ENCODE peak calls at places on chromosomes 4 and X, in nine cellular contexts. K is HCT116, I is brain microvascular endothelial cell, D is retinal pigment epithelial cell, C is astrocyte of the spinal cord, X is IMR-90, V is neural progenitor cell, N is cardiac muscle cell, G is stomach. O is an unnamed sample.

GRCh38 chrX:24259544-24260240 is 54.2 kb downstream of the SUPT20HL2 start:
- DNase-seq in I (peak), N (peak), C (peak), D (peak), G (no peak), V (peak), X (peak), K (peak), O (peak)

GRCh38 chr4:110091426-110091825 is 107.0 kb downstream of the ELOVL6 start:
- DNase-seq in G (no peak), N (no peak), K (peak), D (peak), X (peak), I (peak), V (no peak), C (peak), O (peak)

GRCh38 chr4:109645874-109646591 is 57.2 kb downstream of the CASP6 start:
- DNase-seq in X (no peak), N (peak), G (no peak), K (no peak), I (no peak), C (no peak), V (no peak), D (no peak), O (no peak)

GRCh38 chrX:103063918-103064434 is at the start of gene BEX1:
- DNase-seq in K (no peak), D (peak), N (peak), C (peak), G (peak), V (peak), X (no peak), I (peak), O (peak)

GRCh38 chrX:13029341-13029740 is 15.1 kb downstream of the FAM9C start:
- DNase-seq in K (no peak), N (no peak), I (peak), G (peak), V (no peak), X (peak), C (peak), D (no peak), O (peak)

GRCh38 chr4:74335341-74336019 is 27.2 kb downstream of the EPGN start:
- DNase-seq in G (no peak), C (no peak), K (no peak), V (no peak), X (no peak), N (no peak), I (no peak), D (no peak), O (no peak)

GRCh38 chr4:24857996-24858395 is 54.8 kb downstream of the CCDC149 start:
- DNase-seq in V (no peak), I (peak), G (no peak), D (peak), N (peak), K (no peak), C (peak), X (peak), O (peak)

GRCh38 chrX:154751669-154752271 is 893 bp upstream of the GAB3 start:
- DNase-seq in G (no peak), I (no peak), V (no peak), C (no peak), D (no peak), K (no peak), X (no peak), N (peak), O (no peak)

GRCh38 chr4:100984901-100985300 is 362.4 kb downstream of the PPP3CA start:
- DNase-seq in K (no peak), G (no peak), I (no peak), X (peak), N (no peak), C (peak), V (no peak), D (no peak), O (peak)

GRCh38 chr4:108072300-108072699 is 82.6 kb downstream of the HADH start:
- DNase-seq in C (no peak), N (no peak), I (no peak), G (no peak), V (no peak), X (no peak), K (no peak), D (no peak), O (no peak)

GRCh38 chrX:111431007-111431406 is 19.0 kb upstream of the DCX start:
- DNase-seq in K (no peak), V (no peak), X (no peak), N (no peak), C (no peak), G (no peak), D (no peak), I (no peak), O (no peak)

GRCh38 chr4:95045429-95045828 is 287.7 kb downstream of the BMPR1B start:
- DNase-seq in X (no peak), C (no peak), I (no peak), K (no peak), G (no peak), N (no peak), V (no peak), D (no peak), O (peak)

GRCh38 chrX:40266490-40267333 is 169.0 kb upstream of the BCOR start:
- DNase-seq in I (peak), C (peak), K (peak), N (peak), G (peak), D (no peak), V (peak), X (peak), O (peak)

GRCh38 chr4:185600801-185601200 is 65.5 kb upstream of the PDLIM3 start:
- DNase-seq in D (peak), N (no peak), K (no peak), G (no peak), C (no peak), X (no peak), I (no peak), V (no peak), O (no peak)

GRCh38 chrX:137651647-137652046 is 85.7 kb downstream of the ZIC3 start:
- DNase-seq in K (no peak), N (no peak), D (no peak), C (no peak), X (no peak), G (no peak), I (no peak), V (no peak), O (no peak)

GRCh38 chr4:85703098-85703497 is 228.1 kb downstream of the ARHGAP24 start:
- DNase-seq in I (no peak), K (no peak), X (no peak), V (no peak), G (no peak), C (no peak), N (no peak), D (no peak), O (peak)

GRCh38 chrX:41906515-41907165 is 16.7 kb downstream of the CASK start:
- DNase-seq in D (no peak), G (no peak), C (peak), N (no peak), X (no peak), I (no peak), V (no peak), K (peak), O (peak)

GRCh38 chr4:169620846-169621228 is 459 bp downstream of the CLCN3 start:
- DNase-seq in V (peak), X (no peak), I (peak), C (peak), D (no peak), K (no peak), G (no peak), N (peak), O (peak)

GRCh38 chr4:167100120-167100519 is 134.2 kb downstream of the SPOCK3 start:
- DNase-seq in X (no peak), N (peak), G (no peak), K (no peak), V (peak), I (peak), D (peak), C (peak), O (peak)

GRCh38 chr4:123624959-123625358 is 228.4 kb downstream of the SPRY1 start:
- DNase-seq in I (no peak), V (no peak), X (no peak), D (no peak), C (no peak), G (no peak), K (no peak), N (no peak), O (no peak)

GRCh38 chrX:77953708-77954107 is 15.7 kb downstream of the PGAM4 start:
- DNase-seq in D (peak), X (peak), C (peak), N (no peak), G (no peak), V (no peak), I (peak), K (no peak), O (peak)

GRCh38 chr4:156941940-156942548 is 29.6 kb downstream of the PDGFC start:
- DNase-seq in K (no peak), X (peak), D (peak), I (peak), V (peak), G (peak), N (peak), C (peak), O (peak)

GRCh38 chr4:37068580-37068979 is 176.0 kb upstream of the NWD2 start:
- DNase-seq in X (no peak), G (no peak), D (no peak), I (no peak), K (no peak), V (peak), N (no peak), C (no peak), O (no peak)

GRCh38 chrX:581066-581465 is 49.5 kb upstream of the SHOX start:
- DNase-seq in G (no peak), I (no peak), X (no peak), K (no peak), N (no peak), D (no peak), V (no peak), C (no peak), O (no peak)

GRCh38 chr4:156615066-156615514 is 356.5 kb downstream of the PDGFC start:
- DNase-seq in C (peak), V (no peak), N (no peak), I (peak), X (peak), G (no peak), D (no peak), K (no peak), O (peak)

GRCh38 chrX:108199691-108200090 is 108.1 kb downstream of the ATG4A start:
- DNase-seq in C (peak), N (peak), G (no peak), V (peak), I (peak), K (peak), X (peak), D (no peak), O (peak)

GRCh38 chrX:70354726-70355125 is 64.8 kb downstream of the KIF4A start:
- DNase-seq in X (no peak), I (no peak), N (no peak), K (no peak), D (no peak), G (no peak), V (no peak), C (no peak), O (no peak)

GRCh38 chrX:70769659-70770232 is 138.8 kb downstream of the TEX11 start:
- DNase-seq in K (no peak), G (no peak), X (peak), C (peak), D (no peak), V (no peak), I (no peak), N (no peak), O (peak)

GRCh38 chr4:76784237-76784636 is 113.7 kb downstream of the SOWAHB start:
- DNase-seq in V (peak), D (no peak), C (no peak), G (no peak), X (no peak), I (peak), K (no peak), N (no peak), O (peak)

GRCh38 chr4:39977489-39978377 is at the start of gene PDS5A:
- DNase-seq in G (peak), N (peak), K (peak), I (peak), V (peak), C (peak), D (peak), X (peak), O (peak)

GRCh38 chr4:69828828-69829227 is 31.1 kb downstream of the SULT1E1 start:
- DNase-seq in X (no peak), G (no peak), V (no peak), N (no peak), D (peak), K (no peak), I (peak), C (peak), O (peak)

GRCh38 chr4:69823048-69823447 is 36.9 kb downstream of the SULT1E1 start:
- DNase-seq in X (no peak), N (no peak), G (no peak), V (no peak), I (no peak), K (no peak), C (no peak), D (no peak), O (no peak)

GRCh38 chr4:69818060-69818639 is 41.8 kb downstream of the SULT1E1 start:
- DNase-seq in N (peak), C (no peak), V (no peak), I (no peak), X (no peak), D (no peak), K (no peak), G (no peak), O (no peak)

GRCh38 chr4:69822198-69822597 is 37.7 kb downstream of the SULT1E1 start:
- DNase-seq in I (no peak), C (no peak), D (no peak), X (no peak), N (no peak), K (no peak), G (no peak), V (no peak), O (no peak)

GRCh38 chr4:69823481-69824186 is 36.3 kb downstream of the SULT1E1 start:
- DNase-seq in N (no peak), K (peak), X (peak), V (peak), G (peak), I (peak), C (peak), D (no peak), O (peak)
- TF ChIP-seq CTCF in N (peak), K (peak), X (peak), V (peak), G (no peak), I (peak), C (peak), D (peak), O (peak)

GRCh38 chr4:47373174-47373573 is 90.3 kb downstream of the COMMD8 start:
- DNase-seq in I (no peak), D (no peak), G (no peak), N (no peak), V (no peak), K (no peak), X (no peak), C (no peak), O (no peak)

GRCh38 chr4:47374477-47374876 is 89.0 kb downstream of the COMMD8 start:
- DNase-seq in N (no peak), K (no peak), I (no peak), D (no peak), V (no peak), G (no peak), C (peak), X (peak), O (peak)

GRCh38 chr4:47368211-47368610 is 95.3 kb downstream of the COMMD8 start:
- DNase-seq in D (no peak), C (no peak), G (no peak), N (no peak), X (no peak), V (no peak), I (no peak), K (no peak), O (no peak)

GRCh38 chr4:47372561-47372960 is 90.9 kb downstream of the COMMD8 start:
- DNase-seq in C (no peak), G (no peak), N (no peak), I (no peak), X (peak), V (no peak), D (no peak), K (no peak), O (peak)

DNA sequence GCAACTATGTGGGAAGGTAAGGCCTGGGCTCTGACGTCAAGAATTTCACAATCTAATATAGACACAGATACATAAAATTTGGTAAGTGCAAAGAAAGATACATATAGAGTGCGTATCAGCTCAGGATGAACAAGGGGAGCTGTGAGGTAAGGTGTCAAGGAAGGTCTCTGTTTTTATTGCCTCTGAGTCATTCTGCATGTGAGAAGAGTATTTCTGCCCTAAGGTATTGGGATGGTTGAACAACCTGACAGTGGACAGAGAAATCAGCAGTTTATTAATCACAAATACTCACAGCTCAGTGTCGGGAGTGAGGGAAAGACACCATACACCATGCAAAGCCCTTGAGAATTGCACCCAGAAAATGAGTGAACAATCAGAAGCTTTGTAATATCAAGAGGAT is 89.8 kb downstream of the COMMD8 start:
- DNase-seq in K (no peak), G (no peak), X (no peak), D (no peak), N (no peak), C (no peak), I (no peak), V (no peak), O (no peak)
- H3K4me3 ChIP-seq in K (no peak), G (no peak), X (no peak), D (no peak), N (no peak), C (no peak), I (no peak), V (no peak), O (no peak)

GRCh38 chr4:8840006-8840793 is 31.4 kb downstream of the HMX1 start:
- DNase-seq in N (no peak), V (no peak), K (no peak), G (no peak), X (no peak), I (no peak), D (no peak), C (no peak), O (no peak)

GRCh38 chr4:8840816-8841455 is 30.7 kb downstream of the HMX1 start:
- DNase-seq in V (no peak), G (no peak), C (no peak), X (no peak), I (no peak), D (no peak), K (no peak), N (no peak), O (no peak)

GRCh38 chr4:8838296-8838695 is 33.3 kb downstream of the HMX1 start:
- DNase-seq in V (no peak), X (no peak), I (no peak), D (no peak), K (no peak), C (no peak), N (no peak), G (no peak), O (no peak)

GRCh38 chr4:8837181-8837811 is 34.3 kb downstream of the HMX1 start:
- DNase-seq in I (no peak), X (no peak), D (no peak), K (no peak), V (peak), C (no peak), G (no peak), N (no peak), O (no peak)

GRCh38 chr4:8838911-8839431 is 32.7 kb downstream of the HMX1 start:
- DNase-seq in C (no peak), D (no peak), N (no peak), V (no peak), K (no peak), X (no peak), G (no peak), I (no peak), O (no peak)
- TF ChIP-seq CTCF in C (no peak), D (no peak), N (no peak), V (no peak), K (no peak), X (no peak), G (no peak), I (no peak), O (no peak)

DNA sequence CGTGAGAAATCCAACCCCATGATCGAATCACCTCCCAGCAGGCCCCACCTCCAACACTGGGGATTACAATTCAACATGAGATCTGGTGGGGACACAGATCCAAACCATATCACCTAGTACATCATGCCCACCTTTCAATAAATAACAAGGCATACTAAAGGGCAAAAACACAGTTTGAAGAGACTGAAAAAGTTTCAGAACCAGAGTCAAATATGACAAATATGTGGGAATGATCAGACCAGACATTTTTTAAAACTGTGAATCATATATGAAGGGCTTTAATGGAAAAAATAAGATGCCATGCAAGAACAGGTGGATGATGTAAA is 167.3 kb downstream of the CAMK2D start:
- DNase-seq in N (no peak), V (no peak), K (no peak), I (no peak), X (no peak), G (no peak), D (no peak), C (no peak), O (no peak)
- H3K4me3 ChIP-seq in N (no peak), V (no peak), K (no peak), I (no peak), X (no peak), G (no peak), D (no peak), C (no peak), O (no peak)

DNA sequence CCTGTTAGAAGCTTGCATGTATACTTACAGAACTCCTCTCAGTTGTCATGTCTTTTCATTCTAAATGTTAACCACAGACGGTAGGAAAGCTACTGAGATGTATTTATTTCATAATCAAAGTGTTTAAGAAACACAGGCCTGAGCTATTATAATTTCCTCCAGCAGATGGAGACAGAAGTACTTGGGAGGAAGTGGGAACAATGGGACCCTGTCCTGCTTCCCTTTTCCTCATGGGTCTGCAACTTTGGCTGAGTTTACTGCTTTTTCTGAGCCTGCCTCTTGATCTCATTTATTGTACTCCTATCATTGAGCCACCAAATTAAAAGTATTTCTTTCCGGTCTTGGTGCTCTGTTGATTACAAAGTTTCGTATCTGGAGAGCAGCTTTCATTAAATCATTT is 67.7 kb upstream of the SPANXN2 start:
- DNase-seq in D (no peak), X (no peak), G (no peak), C (peak), I (peak), N (peak), K (no peak), V (peak), O (peak)
- TF ChIP-seq CTCF in D (peak), X (peak), G (no peak), C (peak), I (peak), N (peak), K (no peak), V (peak), O (peak)

O was measured in choroid plexus epithelial cell.